ENCODE peak calls at places on chromosome 14, in five cellular contexts. One of them, this sample, is unnamed.

GRCh38 chr14:104876251-104876699 is 11.2 kb downstream of the CEP170B start:
- DNase-seq in tibial nerve: no peak
- DNase-seq in left ventricle myocardium inferior: no peak
- DNase-seq in testis: peak; percentile 48
- DNase-seq in tibial artery: no peak
- DNase-seq in this sample: no peak

GRCh38 chr14:49778421-49778820 is 10.5 kb downstream of the KLHDC2 start:
- DNase-seq in left ventricle myocardium inferior: no peak
- DNase-seq in tibial artery: no peak
- DNase-seq in tibial nerve: no peak
- DNase-seq in testis: no peak
- DNase-seq in this sample: no peak

GRCh38 chr14:23631702-23632460 is 4.3 kb upstream of the DHRS2 start:
- DNase-seq in testis: peak; percentile 75
- DNase-seq in left ventricle myocardium inferior: peak; percentile 60
- DNase-seq in tibial artery: peak; percentile 73
- DNase-seq in tibial nerve: peak; percentile 42
- DNase-seq in this sample: peak; percentile 73

GRCh38 chr14:23551266-23552028 is at the start of gene ZFHX2:
- DNase-seq in tibial artery: peak; percentile 79
- DNase-seq in tibial nerve: peak; percentile 45
- DNase-seq in testis: peak; percentile 92
- DNase-seq in left ventricle myocardium inferior: peak; percentile 82
- DNase-seq in this sample: peak; percentile 80

GRCh38 chr14:58636129-58636528 is 1.6 kb upstream of the DACT1 start:
- DNase-seq in testis: no peak
- DNase-seq in tibial artery: no peak
- DNase-seq in tibial nerve: no peak
- DNase-seq in left ventricle myocardium inferior: no peak
- DNase-seq in this sample: no peak

GRCh38 chr14:25150401-25150800 is 100.5 kb upstream of the STXBP6 start:
- DNase-seq in tibial artery: no peak
- DNase-seq in testis: no peak
- DNase-seq in tibial nerve: no peak
- DNase-seq in left ventricle myocardium inferior: no peak
- DNase-seq in this sample: no peak

GRCh38 chr14:58275527-58276190 is 22.7 kb upstream of the ARID4A start:
- DNase-seq in testis: no peak
- DNase-seq in left ventricle myocardium inferior: no peak
- DNase-seq in tibial artery: no peak
- DNase-seq in tibial nerve: no peak
- DNase-seq in this sample: no peak

GRCh38 chr14:104731249-104731924 is 7.4 kb downstream of the ADSS1 start:
- DNase-seq in tibial artery: no peak
- DNase-seq in tibial nerve: no peak
- DNase-seq in testis: no peak
- DNase-seq in left ventricle myocardium inferior: no peak
- DNase-seq in this sample: no peak

GRCh38 chr14:28701733-28702132 is 64.9 kb upstream of the FOXG1 start:
- DNase-seq in testis: no peak
- DNase-seq in tibial nerve: no peak
- DNase-seq in left ventricle myocardium inferior: no peak
- DNase-seq in tibial artery: no peak
- DNase-seq in this sample: no peak

DNA sequence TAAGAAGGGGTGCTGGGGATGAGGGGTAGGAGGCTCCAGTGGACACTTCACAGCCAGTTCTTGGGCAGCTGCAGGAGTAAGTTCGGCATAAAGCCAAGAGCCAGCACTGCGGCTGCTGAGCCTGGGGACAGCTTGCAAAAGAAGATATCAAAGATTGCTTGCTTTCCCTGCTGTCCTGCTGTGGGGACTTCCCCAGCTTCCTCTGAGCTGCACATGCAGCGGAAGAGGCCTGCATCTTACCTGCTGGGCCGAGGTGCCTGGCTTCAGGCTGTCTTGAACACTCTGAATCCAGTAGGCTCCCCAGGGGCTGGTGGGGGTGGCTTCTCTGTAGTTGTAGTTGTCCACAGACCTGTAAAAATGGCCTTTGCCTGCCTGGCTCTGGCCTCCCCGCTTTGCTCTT is 1.3 kb downstream of the CHGA start:
- DNase-seq in tibial artery: no peak
- DNase-seq in left ventricle myocardium inferior: no peak
- DNase-seq in testis: peak; percentile 51
- DNase-seq in tibial nerve: no peak
- DNase-seq in this sample: no peak
- H3K27me3 ChIP-seq in tibial artery: peaks cover 23% of the 10 kb centered on the region
- H3K27me3 ChIP-seq in left ventricle myocardium inferior: peaks cover 67% of the 10 kb centered on the region
- H3K27me3 ChIP-seq in testis: no peaks in the 10 kb centered on the region
- H3K27me3 ChIP-seq in tibial nerve: no peaks in the 10 kb centered on the region
- H3K27me3 ChIP-seq in this sample: peaks cover 8% of the 10 kb centered on the region

GRCh38 chr14:97104029-97104428 is 306.8 kb downstream of the VRK1 start:
- DNase-seq in tibial artery: no peak
- DNase-seq in testis: no peak
- DNase-seq in tibial nerve: no peak
- DNase-seq in left ventricle myocardium inferior: no peak
- DNase-seq in this sample: no peak
- H3K9me3 ChIP-seq in tibial artery: no peaks in the 10 kb centered on the region
- H3K9me3 ChIP-seq in testis: no peaks in the 10 kb centered on the region
- H3K9me3 ChIP-seq in tibial nerve: no peaks in the 10 kb centered on the region
- H3K9me3 ChIP-seq in left ventricle myocardium inferior: peaks cover 15% of the 10 kb centered on the region
- H3K9me3 ChIP-seq in this sample: no peaks in the 10 kb centered on the region

DNA sequence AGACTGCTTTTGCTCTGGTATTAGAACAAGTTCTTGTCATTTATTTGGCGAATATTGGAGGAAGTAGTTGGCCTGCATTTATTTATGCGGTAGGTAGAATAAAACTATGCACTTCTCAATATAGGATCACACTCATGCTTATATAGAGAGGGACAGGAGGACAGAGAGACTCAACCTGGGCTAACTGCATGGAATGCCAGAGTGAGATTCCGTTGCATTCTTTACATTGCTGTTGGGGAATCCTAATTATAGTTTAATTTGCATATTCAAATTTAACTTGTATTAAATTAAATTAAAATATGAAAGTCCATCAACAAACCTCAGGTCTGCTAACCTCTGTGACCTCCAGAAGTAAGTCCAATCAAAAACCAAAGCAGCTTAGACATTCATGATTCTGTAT is 26.6 kb downstream of the OR10G3 start:
- DNase-seq in testis: no peak
- DNase-seq in tibial artery: no peak
- DNase-seq in tibial nerve: no peak
- DNase-seq in left ventricle myocardium inferior: no peak
- DNase-seq in this sample: no peak
- TF ChIP-seq CTCF in testis: no peak
- TF ChIP-seq CTCF in tibial artery: no peak
- TF ChIP-seq CTCF in tibial nerve: no peak
- TF ChIP-seq CTCF in left ventricle myocardium inferior: no peak
- TF ChIP-seq CTCF in this sample: no peak

GRCh38 chr14:20631023-20631820 is 10.3 kb downstream of the OR6S1 start:
- DNase-seq in left ventricle myocardium inferior: no peak
- DNase-seq in tibial artery: no peak
- DNase-seq in tibial nerve: peak; percentile 61
- DNase-seq in testis: peak; percentile 55
- DNase-seq in this sample: no peak

GRCh38 chr14:20630340-20631022 is 11.0 kb downstream of the OR6S1 start:
- DNase-seq in tibial artery: no peak
- DNase-seq in testis: no peak
- DNase-seq in left ventricle myocardium inferior: no peak
- DNase-seq in tibial nerve: no peak
- DNase-seq in this sample: no peak

GRCh38 chr14:20631821-20632389 is 9.6 kb downstream of the OR6S1 start:
- DNase-seq in left ventricle myocardium inferior: peak; percentile 71
- DNase-seq in tibial artery: no peak
- DNase-seq in testis: peak; percentile 91
- DNase-seq in tibial nerve: peak; percentile 78
- DNase-seq in this sample: peak; percentile 51

GRCh38 chr14:20632448-20632830 is 9.1 kb downstream of the OR6S1 start:
- DNase-seq in left ventricle myocardium inferior: no peak
- DNase-seq in testis: no peak
- DNase-seq in tibial nerve: no peak
- DNase-seq in tibial artery: no peak
- DNase-seq in this sample: no peak

DNA sequence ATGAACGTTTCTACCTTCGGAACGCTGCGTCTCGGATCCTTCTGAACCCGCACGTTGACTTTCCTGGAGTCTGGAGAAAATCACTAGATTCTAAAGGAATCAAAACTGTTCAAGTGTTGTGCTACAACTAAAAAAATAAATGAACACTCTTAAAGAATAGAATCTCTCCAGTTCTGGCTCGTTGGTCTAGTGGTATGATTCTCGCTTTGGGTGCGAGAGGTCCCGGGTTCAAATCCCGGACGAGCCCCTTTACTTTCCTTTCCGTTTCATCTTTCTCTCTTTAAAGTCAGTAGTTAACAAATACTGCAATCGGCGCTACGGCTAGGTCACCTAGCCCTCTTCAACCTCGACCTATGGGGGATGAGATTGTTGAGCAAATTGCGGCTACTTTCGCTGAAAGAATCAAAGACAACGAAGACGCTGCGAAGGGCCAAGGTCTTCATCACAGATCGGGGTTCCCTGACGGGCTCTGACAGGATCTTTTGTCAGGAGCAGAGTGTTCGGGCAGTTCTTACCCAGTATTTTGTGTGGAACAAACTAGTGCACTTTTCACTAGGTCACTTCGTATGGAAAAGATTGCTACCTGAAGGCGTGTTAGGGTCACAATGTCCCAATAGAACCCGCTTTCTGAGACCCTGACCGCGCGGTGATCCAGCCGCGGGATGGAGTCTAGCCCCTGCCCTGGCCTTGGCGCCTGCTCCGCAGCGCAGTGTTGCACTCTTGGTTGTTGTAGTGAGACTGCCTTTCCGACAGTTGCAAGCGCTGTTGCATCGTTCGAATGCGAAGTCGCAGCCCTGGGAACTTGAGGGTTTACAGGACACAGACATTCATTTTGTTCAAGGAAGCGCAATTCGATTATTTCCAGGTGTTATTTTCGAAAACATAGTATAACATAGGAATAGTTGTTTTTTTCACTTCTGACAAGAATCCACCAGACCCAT is 8.4 kb downstream of the OR6S1 start:
- DNase-seq in tibial artery: no peak
- DNase-seq in tibial nerve: peak; percentile 34
- DNase-seq in left ventricle myocardium inferior: no peak
- DNase-seq in testis: no peak
- DNase-seq in this sample: peak; percentile 51
- H3K27me3 ChIP-seq in tibial artery: no peaks in the 10 kb centered on the region
- H3K27me3 ChIP-seq in tibial nerve: no peaks in the 10 kb centered on the region
- H3K27me3 ChIP-seq in left ventricle myocardium inferior: peaks cover 65% of the 10 kb centered on the region
- H3K27me3 ChIP-seq in testis: no peaks in the 10 kb centered on the region
- H3K27me3 ChIP-seq in this sample: no peaks in the 10 kb centered on the region

This sample was measured in lung.